ENCODE peak calls at places on chromosomes 7 and 10, in seven cellular contexts. D, Z, Y, R, C, J and M are unnamed samples.

GRCh38 chr7:33904680-33905388 is 505 bp upstream of the BMPER start:
- DNase-seq in D (peak; percentile 58), Z (peak; percentile 44), Y (peak; percentile 58), R (no peak), C (peak; percentile 42), J (peak; percentile 77), M (peak; percentile 27)

GRCh38 chr7:617614-618538 is 98.2 kb upstream of the PDGFA start:
- DNase-seq in D (no peak), Z (no peak), Y (no peak), R (peak; percentile 58), C (no peak), J (no peak), M (no peak)

GRCh38 chr10:59688921-59689351 is 20.7 kb downstream of the SLC16A9 start:
- DNase-seq in D (no peak), Z (no peak), Y (no peak), R (no peak), C (no peak), J (no peak), M (no peak)

GRCh38 chr7:156058248-156058647 is 246.0 kb upstream of the SHH start:
- DNase-seq in D (no peak), Z (no peak), Y (no peak), R (no peak), C (no peak), J (no peak), M (no peak)

GRCh38 chr7:3197567-3198212 is 103.4 kb upstream of the SDK1 start:
- DNase-seq in D (no peak), Z (no peak), Y (no peak), R (no peak), C (peak; percentile 87), J (no peak), M (no peak)

GRCh38 chr7:6284055-6284400 is 11.6 kb upstream of the CYTH3 start:
- DNase-seq in D (peak; percentile 82), Z (no peak), Y (no peak), R (no peak), C (no peak), J (no peak), M (no peak)

GRCh38 chr7:92325173-92325572 is 79.4 kb downstream of the ANKIB1 start:
- DNase-seq in D (no peak), Z (no peak), Y (no peak), R (no peak), C (no peak), J (peak; percentile 6), M (no peak)

GRCh38 chr7:44515595-44516268 is 25.3 kb upstream of the NUDCD3 start:
- DNase-seq in D (no peak), Z (no peak), Y (no peak), R (no peak), C (no peak), J (no peak), M (no peak)

GRCh38 chr10:132198381-132199181 is 11.8 kb downstream of the DPYSL4 start:
- DNase-seq in D (no peak), Z (peak; percentile 45), Y (no peak), R (peak; percentile 63), C (no peak), J (no peak), M (no peak)

GRCh38 chr7:151141855-151142685 is 25.4 kb downstream of the GBX1 start:
- DNase-seq in D (no peak), Z (no peak), Y (no peak), R (peak; percentile 54), C (no peak), J (no peak), M (no peak)

GRCh38 chr10:56082169-56082568 is 278.9 kb downstream of the ZWINT start:
- DNase-seq in D (no peak), Z (no peak), Y (no peak), R (no peak), C (no peak), J (no peak), M (no peak)

GRCh38 chr7:139731802-139732470 is 45.9 kb downstream of the HIPK2 start:
- DNase-seq in D (peak; percentile 91), Z (peak; percentile 90), Y (peak; percentile 60), R (peak; percentile 84), C (peak; percentile 99), J (peak; percentile 95), M (no peak)

GRCh38 chr7:117124585-117125220 is 171.4 kb downstream of the ST7 start:
- DNase-seq in D (peak; percentile 97), Z (peak; percentile 75), Y (peak; percentile 96), R (peak; percentile 75), C (peak; percentile 100), J (peak; percentile 89), M (no peak)

GRCh38 chr10:30970760-30971460 is 60.8 kb downstream of the ZNF438 start:
- DNase-seq in D (peak; percentile 50), Z (no peak), Y (no peak), R (no peak), C (no peak), J (peak; percentile 81), M (no peak)

GRCh38 chr7:17928055-17928454 is 12.2 kb downstream of the SNX13 start:
- DNase-seq in D (no peak), Z (no peak), Y (no peak), R (no peak), C (no peak), J (no peak), M (no peak)

GRCh38 chr7:4561775-4562174 is 120.3 kb upstream of the FOXK1 start:
- DNase-seq in D (no peak), Z (no peak), Y (peak; percentile 22), R (no peak), C (peak; percentile 24), J (no peak), M (no peak)

GRCh38 chr7:157490465-157490912 is 153.7 kb downstream of the DNAJB6 start:
- DNase-seq in D (peak; percentile 99), Z (no peak), Y (no peak), R (no peak), C (peak; percentile 41), J (no peak), M (no peak)

GRCh38 chr7:16564909-16565426 is 38.3 kb downstream of the LRRC72 start:
- DNase-seq in D (peak; percentile 49), Z (no peak), Y (peak; percentile 76), R (no peak), C (peak; percentile 73), J (peak; percentile 84), M (no peak)